ENCODE peak calls at places on chromosomes 7 and 10, in five cellular contexts. W is H9, D is BE2C, X is neural crest cell, H is cardiac muscle cell. A is an unnamed sample.

GRCh38 chr7:102426268-102427031 is 6.9 kb upstream of the ORAI2 start:
- DNase-seq in W (no peak), D (no peak), X (no peak), H (no peak), A (peak)

GRCh38 chr7:132742152-132742551 is 165.9 kb upstream of the PLXNA4 start:
- DNase-seq in W (no peak), D (no peak), X (no peak), H (peak), A (no peak)

GRCh38 chr10:12606461-12606860 is 257.1 kb downstream of the CAMK1D start:
- DNase-seq in W (no peak), D (no peak), X (no peak), H (no peak), A (no peak)

GRCh38 chr7:125465527-125465926 is 535.9 kb upstream of the POT1 start:
- DNase-seq in W (no peak), D (no peak), X (no peak), H (no peak), A (no peak)

GRCh38 chr7:35728412-35729060 is 33.6 kb upstream of the HERPUD2 start:
- DNase-seq in W (no peak), D (no peak), X (no peak), H (peak), A (no peak)

GRCh38 chr7:75638607-75639070 is 100.1 kb downstream of the HIP1 start:
- DNase-seq in W (peak), D (peak), X (peak), H (peak), A (no peak)

GRCh38 chr7:72441791-72442190 is 29.7 kb upstream of the CALN1 start:
- DNase-seq in W (no peak), D (no peak), X (no peak), H (no peak), A (no peak)

GRCh38 chr10:72567884-72568283 is 58.0 kb downstream of the MICU1 start:
- DNase-seq in W (no peak), D (no peak), X (no peak), H (peak), A (no peak)

GRCh38 chr10:4806534-4806933 is 19.5 kb upstream of the AKR1E2 start:
- DNase-seq in W (no peak), D (no peak), X (no peak), H (no peak), A (no peak)

GRCh38 chr10:21078410-21079329 is 181.6 kb upstream of the NEBL start:
- DNase-seq in W (peak), D (peak), X (peak), H (peak), A (no peak)

GRCh38 chr10:127243490-127244272 is 47.3 kb upstream of the INSYN2A start:
- DNase-seq in W (peak), D (peak), X (peak), H (peak), A (no peak)

DNA sequence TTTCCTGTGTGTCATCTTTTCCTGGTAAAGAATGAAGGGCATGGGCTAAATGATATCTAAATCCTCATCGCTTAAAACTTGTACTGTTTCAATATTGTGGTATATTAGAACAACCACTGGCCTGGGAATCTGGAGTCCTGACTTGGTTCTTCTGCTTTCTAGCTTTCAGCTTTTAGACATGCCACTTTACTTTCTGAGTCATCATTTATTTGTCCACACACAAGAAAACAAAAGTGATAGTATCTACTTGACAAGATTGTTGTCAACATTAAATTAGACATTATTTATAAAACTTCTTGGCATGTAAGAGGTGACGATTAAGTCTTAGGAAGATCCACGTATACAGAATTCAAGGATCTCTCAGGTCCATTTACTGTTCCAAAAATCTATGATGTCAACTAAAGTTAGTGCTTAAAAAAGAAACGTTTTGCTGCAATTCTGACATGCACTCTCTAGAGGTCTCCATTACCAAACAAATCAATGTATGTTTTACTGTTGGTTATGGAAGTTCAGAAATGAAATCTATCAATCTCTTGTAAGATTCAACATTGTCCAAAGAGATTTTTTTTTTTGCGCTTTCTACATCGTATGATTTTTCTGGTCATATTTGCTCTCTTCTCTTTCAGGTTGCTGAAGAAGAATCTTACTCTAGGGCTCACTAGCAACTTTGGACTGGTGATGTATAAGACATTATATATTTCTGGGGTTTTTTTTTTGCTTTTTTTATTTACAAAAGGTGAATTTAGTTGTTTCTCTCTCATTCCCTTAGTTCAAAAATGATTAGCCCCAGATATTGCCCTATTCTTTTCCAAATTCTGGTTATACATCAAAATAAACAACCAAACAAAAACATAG is 53.6 kb upstream of the DYNC1I1 start:
- DNase-seq in W (no peak), D (no peak), X (no peak), H (peak), A (no peak)
- TF ChIP-seq CTCF in W (peak), D (peak), X (peak), H (peak), A (peak)

DNA sequence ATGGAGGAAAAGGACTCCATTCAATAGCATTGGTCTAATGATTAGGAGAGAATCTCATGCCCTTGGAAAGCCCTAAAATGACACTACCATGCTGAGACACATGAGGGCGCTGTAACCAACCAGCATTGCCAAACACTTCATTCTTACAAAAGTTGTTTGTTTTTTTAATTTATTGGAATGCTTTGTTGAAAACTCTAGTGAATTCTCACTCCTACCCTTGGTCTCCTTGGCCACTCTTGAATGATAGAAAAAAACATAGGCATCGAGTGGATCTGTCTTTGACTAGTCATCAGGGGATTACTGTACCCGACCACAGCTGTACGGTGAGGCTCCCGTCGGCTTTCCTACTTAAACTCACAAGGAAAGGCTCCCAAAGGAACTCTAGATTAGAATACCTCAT is 29.3 kb upstream of the ADD3 start:
- DNase-seq in W (peak), D (peak), X (peak), H (peak), A (no peak)
- TF ChIP-seq CTCF in W (peak), D (peak), X (peak), H (peak), A (peak)

GRCh38 chr10:31947144-31947926 is 18.7 kb upstream of the ARHGAP12 start:
- DNase-seq in W (no peak), D (no peak), X (no peak), H (peak), A (no peak)
- TF ChIP-seq CTCF in W (no peak), D (peak), X (peak), H (peak), A (peak)

DNA sequence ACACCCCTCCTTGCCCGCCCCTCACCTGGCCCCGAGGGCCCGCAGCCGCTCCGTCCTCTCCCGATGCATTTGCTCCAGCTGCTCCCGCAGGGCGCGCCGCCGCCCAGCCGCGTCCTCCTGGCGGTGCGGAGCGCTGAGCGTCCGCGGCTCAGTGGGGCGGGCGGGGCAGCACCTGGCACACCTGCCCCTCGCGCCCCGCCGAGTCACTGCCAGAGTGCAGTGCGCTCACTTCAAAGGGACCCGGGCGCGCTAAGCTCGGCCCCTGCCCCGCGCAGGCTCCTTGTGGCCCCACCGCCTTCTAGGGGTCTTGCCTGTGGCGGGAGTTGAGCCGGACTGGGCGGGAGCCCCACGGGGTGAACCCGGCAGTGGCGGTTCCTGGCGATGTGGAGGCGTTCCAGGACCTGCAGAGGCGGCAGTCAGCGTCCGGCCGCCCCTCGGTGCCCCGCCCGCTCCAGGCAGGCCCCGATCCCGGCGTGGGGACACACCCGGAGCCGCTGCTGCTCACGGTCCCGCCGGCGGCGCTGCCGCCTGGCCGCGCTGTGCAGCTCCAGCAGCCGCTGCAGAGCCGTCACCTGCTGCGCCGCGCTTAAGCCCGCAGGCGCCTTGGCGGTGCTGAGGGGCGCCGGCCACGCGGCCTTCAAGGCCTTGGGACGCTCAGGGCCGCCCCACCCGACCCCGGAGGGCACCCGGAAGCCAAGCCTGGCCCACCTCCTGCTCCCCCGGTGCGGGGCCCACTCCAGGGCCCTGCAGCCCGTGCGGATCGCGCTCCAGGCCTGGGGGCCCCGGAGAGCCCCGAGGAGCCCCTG is 6.7 kb downstream of the ATP6V1F start:
- DNase-seq in W (peak), D (peak), X (peak), H (peak), A (no peak)
- TF ChIP-seq CTCF in W (peak), D (no peak), X (peak), H (no peak), A (peak)

DNA sequence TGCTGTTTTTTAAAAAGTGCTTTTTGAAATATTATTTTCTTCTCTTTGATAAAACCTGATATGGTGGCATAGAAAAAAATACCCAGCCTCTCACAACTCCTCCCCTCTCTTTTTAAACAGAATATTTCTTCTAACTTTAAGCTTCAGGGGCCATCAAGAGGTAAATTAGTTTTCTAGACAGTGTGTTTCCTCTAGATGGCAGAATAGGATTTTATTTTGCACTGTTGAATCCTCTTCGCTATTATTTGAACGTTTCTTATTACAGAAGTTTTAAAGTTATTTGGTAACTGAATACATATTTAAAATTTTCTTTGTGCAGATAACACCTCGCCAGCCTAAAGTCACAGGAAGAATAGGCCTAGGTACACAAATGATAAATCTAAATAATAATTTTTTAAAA is 30.3 kb downstream of the ARL5B start:
- DNase-seq in W (no peak), D (no peak), X (no peak), H (peak), A (no peak)
- TF ChIP-seq CTCF in W (peak), D (peak), X (peak), H (peak), A (peak)

DNA sequence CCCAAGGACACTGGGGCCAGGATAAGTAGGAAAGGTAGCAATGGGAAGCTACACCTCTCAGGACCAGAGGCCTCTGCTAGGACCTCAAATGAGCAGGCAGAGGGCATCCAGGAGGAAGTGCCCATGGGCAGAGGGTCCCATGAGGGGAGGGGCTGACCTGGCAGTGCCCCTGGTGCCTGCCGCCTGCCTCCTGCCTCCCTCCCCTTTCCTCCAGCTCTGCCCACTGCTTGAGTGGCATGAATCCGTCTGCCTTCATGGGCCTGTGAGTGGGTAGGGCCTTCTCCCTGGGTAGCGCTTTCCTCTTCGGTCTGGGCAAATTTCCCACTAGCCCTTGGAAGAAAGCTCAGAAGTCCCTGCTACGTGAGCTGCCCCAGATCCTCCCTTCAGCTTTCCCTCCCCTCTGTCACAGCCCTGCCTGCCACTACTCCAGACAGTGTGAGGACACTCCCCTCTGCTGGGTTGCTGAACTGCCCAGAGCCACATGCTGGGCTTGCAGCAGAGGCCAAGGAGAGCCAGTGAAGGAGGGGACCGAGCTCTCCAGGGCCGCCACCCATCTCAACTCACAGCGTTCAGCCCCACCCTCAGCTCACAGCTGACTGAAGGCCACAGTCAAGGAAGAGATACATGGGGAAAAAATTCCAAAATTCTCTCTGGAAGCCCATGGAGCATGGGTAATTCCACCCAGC is 141.4 kb downstream of the ARHGAP22 start:
- DNase-seq in W (peak), D (peak), X (no peak), H (no peak), A (no peak)
- TF ChIP-seq CTCF in W (no peak), D (no peak), X (no peak), H (no peak), A (no peak)

GRCh38 chr10:99730026-99730425 is 1.9 kb downstream of the COX15 start:
- DNase-seq in W (no peak), D (no peak), X (no peak), H (peak), A (no peak)

GRCh38 chr10:99731296-99732032 is 463 bp downstream of the COX15 start:
- DNase-seq in W (no peak), D (no peak), X (no peak), H (no peak), A (no peak)

GRCh38 chr10:99733366-99733765 is 1.3 kb downstream of the CUTC start:
- DNase-seq in W (no peak), D (no peak), X (no peak), H (no peak), A (no peak)

GRCh38 chr10:99732033-99732912 is at the start of the genes COX15 and CUTC:
- DNase-seq in W (peak), D (peak), X (peak), H (peak), A (peak)
- TF ChIP-seq CTCF in W (peak), D (peak), X (peak), H (peak), A (no peak)

GRCh38 chr10:121596668-121597503 is 1.4 kb downstream of the FGFR2 start:
- DNase-seq in W (peak), D (peak), X (no peak), H (peak), A (no peak)
- TF ChIP-seq CTCF in W (peak), D (no peak), X (no peak), H (no peak), A (peak)

DNA sequence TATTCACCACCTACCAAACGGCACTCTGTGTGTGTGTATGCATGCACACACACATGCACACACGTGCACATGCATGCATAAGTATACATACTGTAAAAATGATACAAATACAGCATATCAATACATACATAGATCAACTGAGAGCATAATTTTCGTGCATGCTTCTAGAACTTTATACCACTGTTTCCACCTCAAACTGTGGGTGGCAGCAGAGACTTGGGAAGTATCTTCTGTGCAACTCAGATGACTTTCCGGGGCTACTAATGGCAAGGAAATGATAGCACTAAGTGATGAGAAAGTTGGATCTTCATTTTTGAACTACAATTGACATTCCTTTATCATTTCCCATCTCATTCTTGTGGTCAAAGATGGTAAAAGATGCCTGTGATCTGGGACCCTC is 570.7 kb downstream of the REEP3 start:
- DNase-seq in W (no peak), D (peak), X (no peak), H (peak), A (no peak)
- TF ChIP-seq CTCF in W (peak), D (peak), X (peak), H (peak), A (peak)

A was measured in D721Med.